ENCODE peak calls at places on chromosomes 4 and X, in four cellular contexts. M is A549, Q is Caco-2, D is astrocyte of the cerebellum. J is an unnamed sample.

GRCh38 chrX:104488811-104489210 is 77.2 kb upstream of the IL1RAPL2 start:
- DNase-seq in M (no peak), Q (no peak), D (no peak), J (no peak)

GRCh38 chrX:100328342-100328741 is 81.7 kb downstream of the PCDH19 start:
- DNase-seq in M (no peak), Q (no peak), D (no peak), J (no peak)

GRCh38 chr4:16995451-16995850 is 97.0 kb upstream of the LDB2 start:
- DNase-seq in M (no peak), Q (no peak), D (no peak), J (no peak)

GRCh38 chr4:38920186-38920585 is 52.6 kb downstream of the FAM114A1 start:
- DNase-seq in M (no peak), Q (no peak), D (no peak), J (no peak)

GRCh38 chr4:77007358-77008230 is 58.0 kb downstream of the SEPTIN11 start:
- DNase-seq in M (no peak), Q (no peak), D (no peak), J (no peak)

GRCh38 chr4:125735107-125735506 is 420.4 kb downstream of the FAT4 start:
- DNase-seq in M (peak), Q (peak), D (peak), J (peak)

GRCh38 chr4:111883557-111883999 is 261.7 kb upstream of the FAM241A start:
- DNase-seq in M (no peak), Q (no peak), D (no peak), J (no peak)

GRCh38 chrX:57752866-57753265 is 72.8 kb upstream of the NLRP2B start:
- DNase-seq in M (no peak), Q (peak), D (no peak), J (no peak)

GRCh38 chr4:39151120-39151713 is 31.1 kb upstream of the WDR19 start:
- DNase-seq in M (no peak), Q (no peak), D (no peak), J (no peak)

GRCh38 chr4:67939195-67939594 is 24.1 kb downstream of the TMPRSS11A start:
- DNase-seq in M (no peak), Q (no peak), D (no peak), J (no peak)

GRCh38 chr4:6327220-6327917 is 57.7 kb downstream of the WFS1 start:
- DNase-seq in M (peak), Q (peak), D (peak), J (no peak)

GRCh38 chr4:113398441-113399143 is 349.1 kb downstream of the ANK2 start:
- DNase-seq in M (no peak), Q (peak), D (no peak), J (no peak)

GRCh38 chr4:52098618-52099017 is 47.5 kb downstream of the SPATA18 start:
- DNase-seq in M (no peak), Q (no peak), D (no peak), J (no peak)

GRCh38 chr4:123785515-123785914 is 388.9 kb downstream of the SPRY1 start:
- DNase-seq in M (no peak), Q (no peak), D (peak), J (peak)

GRCh38 chr4:93317571-93317970 is 511.0 kb upstream of the ATOH1 start:
- DNase-seq in M (no peak), Q (no peak), D (no peak), J (no peak)

GRCh38 chrX:18368402-18368801 is 13.9 kb upstream of the SCML2 start:
- DNase-seq in M (no peak), Q (peak), D (no peak), J (no peak)

GRCh38 chrX:19332983-19333382 is 10.7 kb upstream of the PDHA1 start:
- DNase-seq in M (no peak), Q (no peak), D (no peak), J (no peak)

GRCh38 chr4:54683616-54684346 is 26.0 kb downstream of the KIT start:
- DNase-seq in M (peak), Q (peak), D (no peak), J (no peak)

GRCh38 chr4:20044936-20045335 is 206.8 kb upstream of the SLIT2 start:
- DNase-seq in M (no peak), Q (no peak), D (no peak), J (no peak)

GRCh38 chrX:139844163-139844562 is 88.7 kb downstream of the ATP11C start:
- DNase-seq in M (no peak), Q (no peak), D (no peak), J (peak)

GRCh38 chr4:107253090-107253489 is 217.0 kb upstream of the DKK2 start:
- DNase-seq in M (no peak), Q (no peak), D (no peak), J (no peak)

GRCh38 chrX:38929966-38930421 is 128.7 kb downstream of the MID1IP1 start:
- DNase-seq in M (no peak), Q (no peak), D (no peak), J (peak)

GRCh38 chrX:22081475-22082092 is 49.5 kb downstream of the PHEX start:
- DNase-seq in M (peak), Q (peak), D (peak), J (no peak)

GRCh38 chr4:83855044-83855443 is 319.1 kb downstream of the GPAT3 start:
- DNase-seq in M (peak), Q (peak), D (peak), J (peak)

GRCh38 chr4:153651961-153652784 is 31.9 kb upstream of the TLR2 start:
- DNase-seq in M (no peak), Q (no peak), D (no peak), J (no peak)

GRCh38 chr4:76896731-76897521 is 1.0 kb downstream of the SOWAHB start:
- DNase-seq in M (peak), Q (peak), D (no peak), J (no peak)

GRCh38 chr4:1195109-1195671 is 22.8 kb upstream of the SPON2 start:
- DNase-seq in M (no peak), Q (no peak), D (no peak), J (no peak)

GRCh38 chr4:165610679-165611551 is 232.1 kb downstream of the CPE start:
- DNase-seq in M (no peak), Q (no peak), D (no peak), J (no peak)

GRCh38 chrX:150150081-150150779 is 211.9 kb upstream of the EOLA2 start:
- DNase-seq in M (no peak), Q (no peak), D (no peak), J (no peak)

GRCh38 chrX:9466115-9466495 is 1.2 kb downstream of the TBL1X start:
- DNase-seq in M (peak), Q (peak), D (peak), J (no peak)

GRCh38 chr4:84381759-84382158 is 117.3 kb downstream of the NKX6-1 start:
- DNase-seq in M (no peak), Q (no peak), D (no peak), J (no peak)

GRCh38 chrX:821311-822178 is 191.0 kb downstream of the SHOX start:
- DNase-seq in M (no peak), Q (no peak), D (no peak), J (no peak)

GRCh38 chr4:137677851-137678250 is 145.6 kb upstream of the PCDH18 start:
- DNase-seq in M (no peak), Q (no peak), D (no peak), J (peak)

GRCh38 chr4:110869862-110870577 is 247.1 kb upstream of the PITX2 start:
- DNase-seq in M (peak), Q (no peak), D (no peak), J (no peak)

DNA sequence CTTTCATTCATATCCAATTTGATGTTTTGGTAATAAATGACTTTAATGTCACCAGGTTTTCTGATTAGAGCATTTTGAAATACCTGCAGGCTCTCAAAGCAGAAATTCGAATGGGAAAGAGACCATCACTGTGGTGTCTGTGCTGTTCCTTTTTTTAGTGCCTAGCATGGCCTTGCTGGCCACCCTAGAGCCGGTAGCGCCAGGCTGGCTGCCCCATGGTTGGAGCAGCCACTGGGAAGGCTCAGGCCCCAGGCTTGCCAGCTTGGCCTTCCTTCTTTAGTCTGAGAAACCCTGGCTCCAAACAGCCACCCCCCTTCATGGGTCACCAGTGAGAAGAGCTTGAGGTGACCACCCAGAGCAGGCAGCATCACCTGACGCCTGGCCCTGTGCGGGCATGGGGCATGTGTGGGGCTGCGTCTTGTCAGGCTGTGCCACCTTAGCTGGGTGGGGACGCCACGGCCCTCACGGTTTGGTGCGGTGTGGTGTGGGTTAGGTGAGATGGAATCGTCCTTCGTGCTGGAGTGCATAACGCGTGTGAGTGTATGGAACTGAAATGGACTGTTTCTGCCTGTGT is 30.0 kb downstream of the TRMT44 start:
- DNase-seq in M (no peak), Q (no peak), D (no peak), J (no peak)
- TF ChIP-seq CTCF in M (no peak), Q (no peak), D (no peak), J (no peak)

DNA sequence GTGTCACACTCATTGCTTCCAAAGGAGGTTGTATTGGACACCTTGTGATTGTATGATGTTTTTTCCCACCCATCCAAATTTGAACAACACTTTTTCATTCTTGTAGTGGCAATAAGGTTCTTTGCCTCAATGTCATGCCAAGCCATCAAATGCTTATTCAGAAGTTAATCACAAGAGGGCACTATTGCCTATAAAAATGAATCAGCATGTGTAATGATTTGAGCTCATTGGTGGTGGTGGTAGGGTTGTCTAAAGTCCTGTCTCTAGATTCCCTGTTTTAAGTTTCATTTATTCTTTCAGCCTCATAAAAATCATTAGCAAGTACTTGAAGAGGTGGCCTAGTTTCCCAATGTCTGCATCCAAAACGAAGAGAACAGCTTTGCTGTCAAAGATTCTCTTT is 37.0 kb downstream of the IRS4 start:
- DNase-seq in M (peak), Q (peak), D (peak), J (peak)
- TF ChIP-seq CTCF in M (peak), Q (no peak), D (peak), J (peak)

DNA sequence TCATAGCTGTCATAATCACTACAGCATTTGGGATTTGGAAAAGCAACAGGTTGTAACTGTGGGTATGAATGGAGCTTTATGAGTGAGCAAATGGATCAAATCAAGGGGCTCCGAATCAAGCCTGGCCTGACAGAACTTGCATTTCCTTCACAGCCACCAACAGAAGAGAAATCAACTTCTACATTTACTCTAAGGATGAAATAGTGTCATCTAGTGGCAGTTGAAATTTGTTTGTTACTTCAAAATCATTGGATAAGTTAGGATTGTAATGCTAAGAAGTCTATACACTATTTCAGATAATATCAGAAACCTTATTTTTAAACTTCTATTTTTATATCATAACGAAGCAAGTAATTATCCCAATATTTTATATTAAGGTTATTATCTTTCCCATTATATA is 10.7 kb upstream of the WDR17 start:
- DNase-seq in M (no peak), Q (no peak), D (no peak), J (no peak)
- TF ChIP-seq CTCF in M (peak), Q (no peak), D (no peak), J (peak)

GRCh38 chr4:26467724-26468123 is 22.6 kb downstream of the CCKAR start:
- DNase-seq in M (no peak), Q (no peak), D (no peak), J (no peak)
- TF ChIP-seq CTCF in M (no peak), Q (no peak), D (no peak), J (no peak)

GRCh38 chr4:47505666-47506065 is 20.6 kb downstream of the ATP10D start:
- DNase-seq in M (no peak), Q (no peak), D (no peak), J (no peak)

GRCh38 chr4:47513493-47513892 is 28.4 kb downstream of the ATP10D start:
- DNase-seq in M (no peak), Q (no peak), D (no peak), J (no peak)

GRCh38 chr4:47510036-47510435 is 25.0 kb downstream of the ATP10D start:
- DNase-seq in M (no peak), Q (no peak), D (no peak), J (no peak)

GRCh38 chr4:47510506-47511143 is 25.6 kb downstream of the ATP10D start:
- DNase-seq in M (no peak), Q (no peak), D (no peak), J (no peak)
- TF ChIP-seq CTCF in M (no peak), Q (no peak), D (no peak), J (peak)